ENCODE peak calls at places on chromosomes 4 and X, in ten cellular contexts. S, F, W, L, J, G, U, K, C and H are unnamed samples.

GRCh38 chrX:29455702-29456101 is 759.7 kb upstream of the MAGEB2 start:
- DNase-seq in C (no peak), S (no peak), F (no peak), U (no peak), K (no peak), L (no peak), W (no peak), J (no peak), G (no peak), H (no peak)

GRCh38 chr4:48668254-48669017 is 111.6 kb downstream of the FRYL start:
- DNase-seq in F (no peak), L (peak), J (no peak), S (no peak), G (no peak), W (no peak), U (no peak), C (no peak), K (no peak), H (no peak)

GRCh38 chr4:184348311-184349233 is 125.8 kb downstream of the IRF2 start:
- DNase-seq in W (no peak), S (no peak), L (peak), U (no peak), C (no peak), K (no peak), G (peak), J (peak), F (no peak), H (no peak)

GRCh38 chrX:119417842-119418241 is 18.7 kb downstream of the SLC25A43 start:
- DNase-seq in F (no peak), S (no peak), J (peak), C (no peak), U (no peak), G (no peak), W (no peak), K (no peak), L (peak), H (no peak)

GRCh38 chrX:79367907-79368306 is 773 bp upstream of the ITM2A start:
- DNase-seq in J (no peak), C (no peak), F (no peak), G (no peak), L (no peak), W (no peak), U (no peak), S (no peak), K (no peak), H (no peak)

GRCh38 chr4:167185465-167185864 is 48.8 kb downstream of the SPOCK3 start:
- DNase-seq in L (no peak), C (no peak), J (no peak), F (no peak), U (no peak), S (no peak), K (no peak), W (no peak), G (no peak), H (no peak)

GRCh38 chr4:123037809-123038208 is 115.4 kb upstream of the NUDT6 start:
- DNase-seq in W (no peak), F (no peak), U (no peak), S (no peak), C (no peak), K (no peak), J (peak), L (no peak), G (no peak), H (no peak)

GRCh38 chr4:10201356-10202223 is 85.0 kb upstream of the WDR1 start:
- DNase-seq in W (no peak), F (no peak), C (no peak), S (no peak), L (no peak), U (no peak), K (no peak), J (no peak), G (no peak), H (no peak)

GRCh38 chr4:1285790-1286553 is 3.7 kb upstream of the MAEA start:
- DNase-seq in C (no peak), K (peak), S (no peak), U (no peak), W (no peak), L (no peak), G (no peak), J (peak), F (no peak), H (no peak)

GRCh38 chr4:48138936-48139335 is 4.9 kb upstream of the TXK start:
- DNase-seq in L (no peak), K (peak), F (no peak), G (no peak), C (no peak), U (no peak), J (no peak), S (no peak), W (no peak), H (no peak)

GRCh38 chrX:131187234-131187633 is 101.9 kb downstream of the IGSF1 start:
- DNase-seq in W (no peak), L (no peak), K (no peak), C (no peak), F (no peak), G (no peak), S (no peak), U (no peak), J (no peak), H (no peak)

GRCh38 chr4:36208884-36209473 is 35.3 kb downstream of the ARAP2 start:
- DNase-seq in C (no peak), W (no peak), U (no peak), L (no peak), K (peak), S (no peak), F (no peak), G (no peak), J (no peak), H (no peak)

GRCh38 chr4:30262379-30262778 is 457.8 kb upstream of the PCDH7 start:
- DNase-seq in C (no peak), S (no peak), J (no peak), W (no peak), L (no peak), G (no peak), F (no peak), U (no peak), K (no peak), H (no peak)